ENCODE peak calls at places on chromosomes 11 and 22, in four cellular contexts. S, Y, K and A are unnamed samples.

GRCh38 chr11:9601041-9601875 is 27.8 kb downstream of the WEE1 start:
- DNase-seq in Y (no peak), S (no peak), K (no peak), A (no peak)

GRCh38 chr11:66700337-66700736 is 22.6 kb upstream of the RBM4B start:
- DNase-seq in S (no peak), K (no peak), Y (no peak), A (no peak)

GRCh38 chr22:49272546-49273125 is 555.0 kb downstream of the BRD1 start:
- DNase-seq in Y (no peak), K (no peak), S (no peak), A (no peak)

GRCh38 chr22:28402066-28402465 is 277.6 kb downstream of the TTC28 start:
- DNase-seq in Y (no peak), K (no peak), S (no peak), A (no peak)

GRCh38 chr11:94128746-94129504 is at the start of gene PANX1:
- DNase-seq in Y (peak), S (peak), K (peak), A (no peak)

GRCh38 chr11:73085189-73085875 is 56.8 kb downstream of the FCHSD2 start:
- DNase-seq in S (no peak), K (no peak), Y (no peak), A (no peak)

GRCh38 chr11:76939219-76939631 is 78.5 kb downstream of the ACER3 start:
- DNase-seq in K (no peak), S (no peak), Y (no peak), A (peak)

GRCh38 chr11:102118937-102119336 is 8.7 kb downstream of the YAP1 start:
- DNase-seq in Y (no peak), K (no peak), S (no peak), A (no peak)

GRCh38 chr11:64148200-64148916 is 17.6 kb downstream of the MACROD1 start:
- DNase-seq in K (peak), S (peak), Y (peak), A (no peak)

GRCh38 chr11:75777461-75778110 is 9.0 kb downstream of the DGAT2 start:
- DNase-seq in S (no peak), K (no peak), Y (no peak), A (no peak)

GRCh38 chr22:47116426-47117341 is 354.2 kb downstream of the TBC1D22A start:
- DNase-seq in K (no peak), Y (peak), S (no peak), A (no peak)

GRCh38 chr11:19666951-19667350 is 45.7 kb upstream of the NAV2 start:
- DNase-seq in Y (no peak), S (no peak), K (no peak), A (no peak)

GRCh38 chr11:43503417-43503816 is 144.7 kb downstream of the TTC17 start:
- DNase-seq in S (no peak), Y (no peak), K (no peak), A (no peak)

GRCh38 chr11:126754850-126755426 is 245.6 kb downstream of the KIRREL3 start:
- DNase-seq in K (no peak), Y (no peak), S (no peak), A (no peak)

GRCh38 chr22:47370448-47371262 is 608.2 kb downstream of the TBC1D22A start:
- DNase-seq in S (no peak), K (no peak), Y (no peak), A (no peak)

GRCh38 chr11:113311536-113311935 is 2.8 kb upstream of the TTC12 start:
- DNase-seq in S (no peak), K (no peak), Y (no peak), A (no peak)

GRCh38 chr22:27749597-27750225 is 51.8 kb downstream of the MN1 start:
- DNase-seq in S (peak), Y (no peak), K (no peak), A (no peak)

GRCh38 chr22:21621891-21622623 is 7.8 kb downstream of the YDJC start:
- DNase-seq in K (no peak), Y (no peak), S (no peak), A (no peak)

GRCh38 chr11:73004088-73004487 is 138.0 kb downstream of the FCHSD2 start:
- DNase-seq in Y (no peak), K (no peak), S (no peak), A (no peak)

GRCh38 chr22:47034905-47035419 is 272.5 kb downstream of the TBC1D22A start:
- DNase-seq in Y (no peak), S (no peak), K (no peak), A (no peak)

GRCh38 chr11:23540101-23540561 is 679.9 kb upstream of the CCDC179 start:
- DNase-seq in Y (no peak), K (no peak), S (peak), A (no peak)

GRCh38 chr11:79094601-79095000 is 346.2 kb downstream of the TENM4 start:
- DNase-seq in K (no peak), S (no peak), Y (no peak), A (no peak)

GRCh38 chr11:132683602-132684001 is 848.7 kb downstream of the OPCML start:
- DNase-seq in K (no peak), S (no peak), Y (no peak), A (no peak)

GRCh38 chr11:130124096-130124495 is 35.5 kb upstream of the ST14 start:
- DNase-seq in Y (peak), S (peak), K (peak), A (no peak)

DNA sequence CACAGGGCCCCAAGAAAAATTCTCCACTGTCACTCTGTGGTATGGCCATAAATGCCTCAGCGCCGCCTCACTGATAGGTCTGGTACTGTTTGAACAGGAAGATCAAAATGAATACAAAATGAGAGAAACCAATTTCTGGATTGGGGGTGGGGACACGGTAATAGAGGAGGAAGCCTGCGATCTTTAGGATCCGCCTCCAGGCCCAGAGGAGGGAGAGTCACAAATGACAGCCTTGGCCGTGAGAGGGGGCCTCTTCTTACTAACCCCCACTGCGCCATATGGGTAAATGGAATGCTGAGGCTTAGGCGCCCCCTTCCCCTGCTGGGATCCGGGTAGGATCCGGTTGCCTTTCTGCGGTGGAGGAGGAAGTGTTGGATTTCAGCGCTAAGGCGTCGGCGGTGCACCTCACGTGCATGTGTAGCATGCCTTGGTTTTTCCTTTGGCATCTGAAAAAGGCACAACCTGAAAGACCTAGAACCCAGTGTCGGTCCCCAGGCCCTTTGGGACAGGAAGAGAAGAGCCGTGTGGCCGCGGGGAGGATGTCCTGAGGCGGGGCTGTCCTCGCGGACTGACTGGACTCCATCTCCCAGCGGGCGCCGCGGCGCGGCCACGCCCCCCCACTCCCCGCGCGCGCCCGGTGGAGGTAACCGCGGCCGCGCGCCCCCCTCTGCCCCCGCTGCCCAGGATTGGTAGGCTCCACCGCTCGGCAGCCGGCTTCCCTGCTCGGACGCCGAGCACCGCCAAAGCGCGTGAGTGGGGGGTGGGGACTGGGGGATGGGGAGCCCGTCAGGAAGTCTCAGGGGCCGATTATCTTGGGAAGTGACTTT is 718 bp upstream of the MADD start:
- DNase-seq in Y (peak), K (peak), S (peak), A (peak)
- TF ChIP-seq CTCF in Y (peak), K (peak), S (peak), A (no peak)

GRCh38 chr22:23520875-23521441 is 59.1 kb downstream of the IGLL1 start:
- DNase-seq in K (peak), Y (no peak), S (no peak), A (no peak)

GRCh38 chr22:23524226-23524625 is 55.9 kb downstream of the IGLL1 start:
- DNase-seq in S (no peak), Y (no peak), K (no peak), A (no peak)

GRCh38 chr22:23523746-23524145 is 56.3 kb downstream of the IGLL1 start:
- DNase-seq in Y (no peak), K (no peak), S (no peak), A (no peak)

GRCh38 chr22:23521442-23522113 is 58.5 kb downstream of the IGLL1 start:
- DNase-seq in Y (peak), K (peak), S (peak), A (peak)

DNA sequence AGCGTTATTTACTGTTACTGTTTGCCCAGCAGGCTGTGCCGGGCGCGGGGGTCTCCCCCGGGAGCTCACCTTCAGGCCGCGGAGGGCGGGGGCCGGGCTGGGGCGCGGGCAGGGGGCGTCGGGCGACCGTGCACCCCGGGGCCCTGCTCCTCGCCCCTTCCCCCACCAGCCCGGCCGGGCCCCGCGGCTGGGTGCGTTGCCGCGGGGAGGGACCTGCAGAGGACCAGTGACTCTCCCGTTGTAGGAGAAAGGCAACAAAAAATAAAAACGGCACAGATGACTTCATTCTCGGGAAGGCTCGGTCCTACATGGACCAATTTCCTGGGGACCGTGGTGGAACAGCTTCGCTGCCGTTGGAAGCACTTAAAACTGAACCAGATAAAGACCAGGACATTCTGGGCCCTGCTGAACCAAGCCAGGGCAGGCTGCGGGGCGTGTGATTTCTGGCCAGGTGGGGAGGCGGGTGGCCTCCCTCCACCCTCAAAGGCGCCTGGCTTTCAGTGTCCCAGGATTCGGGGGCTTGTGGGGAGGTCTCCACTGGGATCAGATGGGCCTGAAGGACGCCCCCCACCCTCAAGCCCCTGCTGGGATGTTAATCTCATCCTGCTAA is 57.3 kb downstream of the IGLL1 start:
- DNase-seq in Y (no peak), K (no peak), S (peak), A (no peak)
- H3K4me3 ChIP-seq in Y (no peak), K (peak), S (no peak), A (no peak)

DNA sequence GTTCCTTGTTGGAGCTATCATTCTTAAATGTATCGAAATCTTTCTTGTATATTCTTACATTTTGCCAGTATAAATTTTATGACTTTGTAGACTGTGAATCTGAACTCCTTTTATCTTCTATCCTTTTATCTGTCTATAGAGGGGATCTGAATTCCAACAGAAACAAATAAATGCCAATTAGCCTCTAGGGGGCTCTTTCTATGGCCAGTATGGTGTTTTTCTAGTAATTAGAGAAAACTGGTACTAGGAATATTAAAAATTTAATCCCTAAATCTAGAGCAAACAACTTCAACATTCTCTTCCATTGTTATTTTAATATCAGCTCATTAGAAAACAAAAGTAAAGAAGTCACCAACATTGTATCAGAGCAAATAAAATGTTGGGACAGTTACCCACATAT is 21.5 kb upstream of the CAT start:
- DNase-seq in S (no peak), Y (no peak), K (no peak), A (no peak)
- TF ChIP-seq CTCF in S (no peak), Y (no peak), K (no peak), A (no peak)

GRCh38 chr11:47270331-47271271 is 668 bp downstream of the MADD start:
- DNase-seq in K (no peak), S (peak), Y (peak), A (peak)

GRCh38 chr11:47269829-47270305 is at the start of gene MADD:
- DNase-seq in Y (peak), K (peak), S (peak), A (no peak)

GRCh38 chr11:47271961-47272661 is 2.2 kb downstream of the MADD start:
- DNase-seq in K (no peak), Y (peak), S (peak), A (no peak)

GRCh38 chr11:47272706-47273105 is 2.8 kb downstream of the MADD start:
- DNase-seq in K (no peak), Y (no peak), S (peak), A (no peak)

DNA sequence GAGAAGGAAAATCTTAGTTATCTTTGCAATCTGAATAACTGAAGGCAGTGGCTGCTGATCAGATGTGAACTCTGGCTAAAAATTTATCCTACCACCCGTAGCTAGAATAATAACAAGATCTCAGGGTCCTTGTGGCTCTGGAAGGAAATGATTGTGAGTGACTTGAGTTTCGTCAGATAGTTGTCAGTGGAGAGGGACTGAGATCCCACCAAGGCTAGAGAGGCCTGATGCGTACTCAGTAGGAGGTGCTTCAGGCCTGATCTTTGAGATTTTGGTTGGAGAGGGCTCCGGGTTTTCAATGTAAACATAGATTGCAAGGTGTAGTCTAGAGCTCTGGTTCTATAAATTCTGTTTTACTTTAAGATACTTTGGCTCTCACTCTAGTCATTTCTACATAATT is 1.4 kb downstream of the MADD start:
- DNase-seq in S (no peak), K (no peak), Y (no peak), A (no peak)
- H3K4me3 ChIP-seq in S (peak), K (peak), Y (no peak), A (peak)

GRCh38 chr11:84795698-84796097 is 831.4 kb downstream of the DLG2 start:
- DNase-seq in S (no peak), Y (no peak), K (no peak), A (no peak)

GRCh38 chr11:84806354-84806753 is 820.8 kb downstream of the DLG2 start:
- DNase-seq in K (no peak), Y (no peak), S (no peak), A (no peak)

GRCh38 chr11:84804026-84804425 is 823.1 kb downstream of the DLG2 start:
- DNase-seq in K (no peak), Y (no peak), S (no peak), A (peak)

GRCh38 chr11:84794663-84795443 is 832.3 kb downstream of the DLG2 start:
- DNase-seq in K (no peak), Y (no peak), S (no peak), A (no peak)

DNA sequence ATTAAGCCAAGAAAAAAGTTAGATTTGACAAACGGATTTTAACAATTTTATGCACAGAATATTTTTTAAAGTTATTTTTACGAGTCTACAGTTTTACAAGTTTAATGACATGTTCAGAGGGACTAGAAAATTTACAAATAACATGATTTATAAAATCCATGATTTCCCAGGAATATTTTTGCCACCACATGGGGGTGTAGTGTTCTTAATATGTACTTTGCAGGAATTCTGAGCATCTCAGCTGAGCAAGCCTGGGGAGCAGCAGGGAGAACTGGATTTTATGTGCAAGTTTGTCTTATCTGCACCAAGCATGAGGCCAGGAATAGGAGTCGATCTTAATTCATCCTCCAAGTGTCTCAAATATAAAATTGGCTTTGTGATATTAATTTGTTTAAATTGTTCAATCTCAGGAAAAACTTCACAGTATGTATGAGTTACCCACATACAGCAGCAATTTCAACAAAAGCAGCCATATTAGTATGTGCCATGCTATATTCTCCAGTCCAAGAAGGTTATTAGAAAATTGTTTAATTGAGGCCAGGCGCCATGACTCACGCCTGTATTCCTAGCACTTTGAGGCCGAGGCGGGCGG is 826.3 kb downstream of the DLG2 start:
- DNase-seq in S (peak), K (no peak), Y (no peak), A (peak)
- TF ChIP-seq CTCF in S (no peak), K (no peak), Y (peak), A (peak)

DNA sequence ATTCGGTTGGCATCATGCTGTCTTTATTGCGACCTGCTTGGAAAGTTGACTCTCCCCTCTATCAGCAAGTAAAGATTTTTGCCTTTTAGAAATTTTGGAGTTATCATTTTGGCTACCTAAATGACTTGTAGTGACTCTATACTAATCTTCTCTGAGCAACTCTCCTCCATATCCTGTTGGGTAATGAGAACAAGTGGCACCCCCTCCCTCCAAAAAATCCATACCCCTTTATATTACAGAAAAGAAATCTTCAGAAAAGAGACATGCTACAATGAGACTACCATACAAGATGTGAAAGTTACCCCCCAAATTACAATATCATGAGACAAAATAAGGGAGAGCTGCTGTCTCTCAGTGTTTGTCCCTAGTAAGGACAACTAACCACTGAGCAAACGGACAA is 1.2 kb downstream of the JAML start:
- DNase-seq in K (no peak), Y (no peak), S (no peak), A (no peak)
- H3K4me3 ChIP-seq in K (no peak), Y (no peak), S (no peak), A (no peak)

GRCh38 chr11:134399996-134400395 is 12.0 kb downstream of the B3GAT1 start:
- DNase-seq in Y (no peak), K (no peak), S (no peak), A (no peak)
- TF ChIP-seq CTCF in Y (no peak), K (no peak), S (no peak), A (no peak)